ENCODE peak calls at places on chromosome 21, in ten cellular contexts. One of them, this sample, is unnamed.

GRCh38 chr21:41638201-41638790 is 128.6 kb downstream of the RIPK4 start:
- DNase-seq in nephron progenitor cell: no peak
- DNase-seq in GM23338: no peak
- DNase-seq in stimulated activated CD8-positive, alpha-beta memory T cell treated with anti-CD3 and anti-CD28 coated beads, Interleukin-4, amount 100 ng/mL, for 48 hours: no peak
- DNase-seq in T-helper 1 cell: no peak
- DNase-seq in aorta: no peak
- DNase-seq in HL-60: no peak
- DNase-seq in stimulated activated CD4-positive, alpha-beta T cell treated with anti-CD3 and anti-CD28 coated beads, Interleukin-1b, Interleukin-23, amount 100 ng/mL, for 24 hours: no peak
- DNase-seq in Kasumi-1: no peak
- DNase-seq in amniotic stem cell: no peak
- DNase-seq in this sample: no peak

GRCh38 chr21:15592271-15592860 is 137.4 kb upstream of the USP25 start:
- DNase-seq in GM23338: peak; percentile 35
- DNase-seq in aorta: no peak
- DNase-seq in stimulated activated CD8-positive, alpha-beta memory T cell treated with anti-CD3 and anti-CD28 coated beads, Interleukin-4, amount 100 ng/mL, for 48 hours: no peak
- DNase-seq in HL-60: peak; percentile 10
- DNase-seq in T-helper 1 cell: no peak
- DNase-seq in amniotic stem cell: peak; percentile 4
- DNase-seq in Kasumi-1: peak; percentile 70
- DNase-seq in nephron progenitor cell: peak; percentile 3
- DNase-seq in stimulated activated CD4-positive, alpha-beta T cell treated with anti-CD3 and anti-CD28 coated beads, Interleukin-1b, Interleukin-23, amount 100 ng/mL, for 24 hours: no peak
- DNase-seq in this sample: peak; percentile 19

GRCh38 chr21:19463966-19464365 is 1060.4 kb upstream of the TMPRSS15 start:
- DNase-seq in T-helper 1 cell: no peak
- DNase-seq in nephron progenitor cell: no peak
- DNase-seq in GM23338: no peak
- DNase-seq in amniotic stem cell: no peak
- DNase-seq in HL-60: no peak
- DNase-seq in stimulated activated CD8-positive, alpha-beta memory T cell treated with anti-CD3 and anti-CD28 coated beads, Interleukin-4, amount 100 ng/mL, for 48 hours: no peak
- DNase-seq in Kasumi-1: no peak
- DNase-seq in aorta: no peak
- DNase-seq in stimulated activated CD4-positive, alpha-beta T cell treated with anti-CD3 and anti-CD28 coated beads, Interleukin-1b, Interleukin-23, amount 100 ng/mL, for 24 hours: no peak
- DNase-seq in this sample: no peak

GRCh38 chr21:21631961-21632360 is 633.8 kb downstream of the NCAM2 start:
- DNase-seq in stimulated activated CD4-positive, alpha-beta T cell treated with anti-CD3 and anti-CD28 coated beads, Interleukin-1b, Interleukin-23, amount 100 ng/mL, for 24 hours: no peak
- DNase-seq in aorta: no peak
- DNase-seq in stimulated activated CD8-positive, alpha-beta memory T cell treated with anti-CD3 and anti-CD28 coated beads, Interleukin-4, amount 100 ng/mL, for 48 hours: no peak
- DNase-seq in nephron progenitor cell: no peak
- DNase-seq in amniotic stem cell: no peak
- DNase-seq in T-helper 1 cell: no peak
- DNase-seq in HL-60: no peak
- DNase-seq in Kasumi-1: no peak
- DNase-seq in GM23338: no peak
- DNase-seq in this sample: no peak

GRCh38 chr21:41739936-41740335 is 26.9 kb downstream of the RIPK4 start:
- DNase-seq in stimulated activated CD4-positive, alpha-beta T cell treated with anti-CD3 and anti-CD28 coated beads, Interleukin-1b, Interleukin-23, amount 100 ng/mL, for 24 hours: no peak
- DNase-seq in GM23338: no peak
- DNase-seq in aorta: no peak
- DNase-seq in amniotic stem cell: no peak
- DNase-seq in stimulated activated CD8-positive, alpha-beta memory T cell treated with anti-CD3 and anti-CD28 coated beads, Interleukin-4, amount 100 ng/mL, for 48 hours: no peak
- DNase-seq in T-helper 1 cell: no peak
- DNase-seq in HL-60: no peak
- DNase-seq in nephron progenitor cell: no peak
- DNase-seq in Kasumi-1: no peak
- DNase-seq in this sample: no peak

GRCh38 chr21:36422279-36423098 is 37.3 kb downstream of the CHAF1B start:
- DNase-seq in HL-60: peak; percentile 66
- DNase-seq in nephron progenitor cell: peak; percentile 66
- DNase-seq in T-helper 1 cell: no peak
- DNase-seq in stimulated activated CD4-positive, alpha-beta T cell treated with anti-CD3 and anti-CD28 coated beads, Interleukin-1b, Interleukin-23, amount 100 ng/mL, for 24 hours: no peak
- DNase-seq in GM23338: peak; percentile 94
- DNase-seq in Kasumi-1: peak; percentile 68
- DNase-seq in aorta: peak; percentile 73
- DNase-seq in stimulated activated CD8-positive, alpha-beta memory T cell treated with anti-CD3 and anti-CD28 coated beads, Interleukin-4, amount 100 ng/mL, for 48 hours: peak; percentile 69
- DNase-seq in amniotic stem cell: peak; percentile 3
- DNase-seq in this sample: peak; percentile 68

GRCh38 chr21:29477941-29478340 is 179.2 kb downstream of the BACH1 start:
- DNase-seq in Kasumi-1: no peak
- DNase-seq in nephron progenitor cell: no peak
- DNase-seq in amniotic stem cell: no peak
- DNase-seq in HL-60: peak; percentile 17
- DNase-seq in stimulated activated CD8-positive, alpha-beta memory T cell treated with anti-CD3 and anti-CD28 coated beads, Interleukin-4, amount 100 ng/mL, for 48 hours: no peak
- DNase-seq in stimulated activated CD4-positive, alpha-beta T cell treated with anti-CD3 and anti-CD28 coated beads, Interleukin-1b, Interleukin-23, amount 100 ng/mL, for 24 hours: no peak
- DNase-seq in aorta: no peak
- DNase-seq in T-helper 1 cell: no peak
- DNase-seq in GM23338: no peak
- DNase-seq in this sample: peak; percentile 53

GRCh38 chr21:36553406-36553805 is 73.5 kb upstream of the CLDN14 start:
- DNase-seq in Kasumi-1: no peak
- DNase-seq in HL-60: no peak
- DNase-seq in GM23338: no peak
- DNase-seq in T-helper 1 cell: no peak
- DNase-seq in stimulated activated CD4-positive, alpha-beta T cell treated with anti-CD3 and anti-CD28 coated beads, Interleukin-1b, Interleukin-23, amount 100 ng/mL, for 24 hours: no peak
- DNase-seq in amniotic stem cell: no peak
- DNase-seq in aorta: no peak
- DNase-seq in stimulated activated CD8-positive, alpha-beta memory T cell treated with anti-CD3 and anti-CD28 coated beads, Interleukin-4, amount 100 ng/mL, for 48 hours: no peak
- DNase-seq in nephron progenitor cell: no peak
- DNase-seq in this sample: peak; percentile 31

GRCh38 chr21:21412096-21412495 is 413.9 kb downstream of the NCAM2 start:
- DNase-seq in aorta: no peak
- DNase-seq in stimulated activated CD8-positive, alpha-beta memory T cell treated with anti-CD3 and anti-CD28 coated beads, Interleukin-4, amount 100 ng/mL, for 48 hours: no peak
- DNase-seq in T-helper 1 cell: no peak
- DNase-seq in stimulated activated CD4-positive, alpha-beta T cell treated with anti-CD3 and anti-CD28 coated beads, Interleukin-1b, Interleukin-23, amount 100 ng/mL, for 24 hours: no peak
- DNase-seq in GM23338: no peak
- DNase-seq in amniotic stem cell: no peak
- DNase-seq in HL-60: no peak
- DNase-seq in Kasumi-1: no peak
- DNase-seq in nephron progenitor cell: no peak
- DNase-seq in this sample: no peak

GRCh38 chr21:35351434-35351833 is 302.3 kb upstream of the RUNX1 start:
- DNase-seq in nephron progenitor cell: no peak
- DNase-seq in T-helper 1 cell: no peak
- DNase-seq in HL-60: no peak
- DNase-seq in amniotic stem cell: no peak
- DNase-seq in aorta: no peak
- DNase-seq in stimulated activated CD8-positive, alpha-beta memory T cell treated with anti-CD3 and anti-CD28 coated beads, Interleukin-4, amount 100 ng/mL, for 48 hours: no peak
- DNase-seq in Kasumi-1: no peak
- DNase-seq in GM23338: no peak
- DNase-seq in stimulated activated CD4-positive, alpha-beta T cell treated with anti-CD3 and anti-CD28 coated beads, Interleukin-1b, Interleukin-23, amount 100 ng/mL, for 24 hours: no peak
- DNase-seq in this sample: no peak

GRCh38 chr21:42781150-42781980 is 98.0 kb downstream of the WDR4 start:
- DNase-seq in stimulated activated CD8-positive, alpha-beta memory T cell treated with anti-CD3 and anti-CD28 coated beads, Interleukin-4, amount 100 ng/mL, for 48 hours: no peak
- DNase-seq in aorta: no peak
- DNase-seq in amniotic stem cell: no peak
- DNase-seq in T-helper 1 cell: no peak
- DNase-seq in stimulated activated CD4-positive, alpha-beta T cell treated with anti-CD3 and anti-CD28 coated beads, Interleukin-1b, Interleukin-23, amount 100 ng/mL, for 24 hours: no peak
- DNase-seq in nephron progenitor cell: peak; percentile 66
- DNase-seq in Kasumi-1: no peak
- DNase-seq in GM23338: peak; percentile 63
- DNase-seq in HL-60: no peak
- DNase-seq in this sample: no peak